ENCODE peak calls at places on chromosome 9, in five cellular contexts. A is HepG2, L is WTC11, T is GM12878, V is K562. K is an unnamed sample.

GRCh38 chr9:120925535-120926396 is 830 bp downstream of the TRAF1 start:
- DNase-seq in A (no peak), L (no peak), T (peak), V (peak), K (peak)

GRCh38 chr9:18396102-18396728 is 77.7 kb upstream of the ADAMTSL1 start:
- DNase-seq in A (peak), L (no peak), T (no peak), V (peak), K (peak)

GRCh38 chr9:15142903-15143534 is 164.0 kb downstream of the TTC39B start:
- DNase-seq in A (peak), L (no peak), T (no peak), V (peak), K (peak)

GRCh38 chr9:37564114-37564513 is 12.1 kb downstream of the FBXO10 start:
- DNase-seq in A (no peak), L (no peak), T (no peak), V (no peak), K (no peak)

GRCh38 chr9:88537743-88538055 is 2.7 kb downstream of the NXNL2 start:
- DNase-seq in A (no peak), L (no peak), T (no peak), V (no peak), K (peak)

GRCh38 chr9:111804636-111805035 is 9.9 kb upstream of the SHOC1 start:
- DNase-seq in A (no peak), L (no peak), T (no peak), V (no peak), K (no peak)

GRCh38 chr9:95580812-95581761 is 64.3 kb upstream of the PTCH1 start:
- DNase-seq in A (no peak), L (no peak), T (no peak), V (no peak), K (no peak)

GRCh38 chr9:126927419-126927818 is 12.8 kb downstream of the RALGPS1 start:
- DNase-seq in A (no peak), L (no peak), T (no peak), V (no peak), K (no peak)

GRCh38 chr9:120680161-120680560 is 34.1 kb downstream of the MEGF9 start:
- DNase-seq in A (no peak), L (no peak), T (no peak), V (no peak), K (no peak)

GRCh38 chr9:5800969-5801738 is 31.8 kb downstream of the ERMP1 start:
- DNase-seq in A (no peak), L (no peak), T (no peak), V (no peak), K (no peak)

GRCh38 chr9:137295313-137296213 is 6.5 kb downstream of the NRARP start:
- DNase-seq in A (no peak), L (peak), T (no peak), V (peak), K (peak)

GRCh38 chr9:21994996-21995651 is 533 bp downstream of the CDKN2B-AS1 start:
- DNase-seq in A (no peak), L (peak), T (peak), V (no peak), K (no peak)

GRCh38 chr9:76459691-76460635 is 981 bp downstream of the GCNT1 start:
- DNase-seq in A (peak), L (peak), T (no peak), V (peak), K (peak)

GRCh38 chr9:13427587-13427986 is 148.1 kb upstream of the MPDZ start:
- DNase-seq in A (peak), L (no peak), T (no peak), V (peak), K (peak)

GRCh38 chr9:91790912-91791311 is 159.1 kb downstream of the ROR2 start:
- DNase-seq in A (no peak), L (no peak), T (no peak), V (no peak), K (no peak)

GRCh38 chr9:91786132-91786896 is 163.7 kb downstream of the ROR2 start:
- DNase-seq in A (no peak), L (no peak), T (no peak), V (peak), K (no peak)

GRCh38 chr9:91785403-91785917 is 164.6 kb downstream of the ROR2 start:
- DNase-seq in A (no peak), L (no peak), T (no peak), V (no peak), K (no peak)

GRCh38 chr9:91789941-91790340 is 160.1 kb downstream of the ROR2 start:
- DNase-seq in A (no peak), L (no peak), T (no peak), V (no peak), K (no peak)

GRCh38 chr9:91787931-91788330 is 162.1 kb downstream of the ROR2 start:
- DNase-seq in A (no peak), L (no peak), T (no peak), V (no peak), K (no peak)
- TF ChIP-seq ESRRA in A (no peak), L (no peak), T (no peak), V (no peak), K (no peak)

DNA sequence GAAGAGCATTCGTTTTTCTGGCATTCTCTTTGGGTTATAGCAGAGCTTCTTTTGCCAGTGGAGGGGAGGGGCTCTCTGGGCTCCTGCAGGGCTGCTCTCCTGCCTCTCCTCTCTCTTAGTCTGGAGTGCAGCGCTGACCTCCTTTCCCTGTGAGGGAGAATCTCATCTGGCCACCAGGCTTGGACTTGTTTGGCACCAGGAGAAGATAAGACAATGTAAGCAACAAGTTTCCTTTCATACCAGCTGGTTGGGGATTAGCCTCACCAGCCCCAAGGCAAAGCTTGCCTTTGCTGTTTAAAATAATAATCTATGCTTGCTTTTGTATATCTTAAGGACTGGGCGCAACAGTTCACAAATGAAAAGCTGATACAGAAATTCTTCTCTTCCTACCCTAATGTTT is 196.4 kb downstream of the TLE4 start:
- DNase-seq in A (no peak), L (no peak), T (no peak), V (no peak), K (no peak)
- TF ChIP-seq ESRRA in A (no peak), L (no peak), T (no peak), V (no peak), K (no peak)

GRCh38 chr9:81878530-81878929 is 49.7 kb upstream of the SPATA31D4 start:
- DNase-seq in A (no peak), L (no peak), T (no peak), V (no peak), K (no peak)

GRCh38 chr9:81874926-81875325 is 53.3 kb upstream of the SPATA31D4 start:
- DNase-seq in A (no peak), L (no peak), T (no peak), V (no peak), K (peak)

GRCh38 chr9:81874228-81874627 is 54.0 kb upstream of the SPATA31D4 start:
- DNase-seq in A (no peak), L (no peak), T (no peak), V (no peak), K (no peak)

GRCh38 chr9:81879501-81879916 is 48.7 kb upstream of the SPATA31D4 start:
- DNase-seq in A (no peak), L (no peak), T (no peak), V (no peak), K (no peak)

GRCh38 chr9:81877047-81877446 is 51.2 kb upstream of the SPATA31D4 start:
- DNase-seq in A (no peak), L (no peak), T (no peak), V (no peak), K (no peak)
- TF ChIP-seq ESRRA in A (no peak), L (no peak), T (no peak), V (no peak), K (no peak)

DNA sequence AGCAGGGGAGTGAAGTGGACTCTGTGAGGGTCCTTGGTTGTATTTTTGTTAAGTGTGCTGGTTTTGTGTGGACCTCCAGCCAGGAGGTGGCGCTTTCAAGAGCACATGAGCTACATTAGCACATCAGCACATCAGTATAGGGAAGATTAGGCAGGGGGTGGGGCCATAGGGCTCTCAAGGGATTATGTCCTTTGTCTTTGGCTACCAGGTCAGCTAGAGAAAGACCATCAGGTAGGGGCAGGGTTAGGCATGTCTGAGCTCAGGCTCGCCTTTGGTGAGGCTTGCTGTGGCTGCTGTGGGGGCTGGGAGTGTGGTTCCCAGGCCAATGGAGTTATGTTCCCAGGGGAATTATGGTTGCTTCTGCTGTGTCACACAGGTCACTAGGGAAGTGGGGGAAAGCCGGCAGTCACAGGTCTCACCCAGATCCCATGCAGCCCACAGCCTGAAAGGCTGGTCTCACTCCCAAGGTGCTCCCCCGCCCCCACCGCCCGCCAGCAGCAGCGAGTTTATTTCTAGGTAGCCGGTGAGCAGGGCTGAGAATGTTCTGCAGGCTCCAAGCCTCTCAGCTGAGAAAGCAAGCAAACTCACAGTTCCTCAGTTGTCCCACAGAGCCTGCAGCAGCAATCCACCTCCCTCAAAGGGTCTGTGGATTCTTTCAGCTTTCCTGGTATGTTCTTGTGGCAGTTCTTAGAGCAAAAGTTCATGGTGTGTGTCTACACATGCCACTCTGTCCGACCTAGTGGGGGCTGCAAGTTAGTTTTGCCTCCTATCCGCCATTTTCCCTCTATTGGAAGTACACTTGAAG is 13.7 kb downstream of the OR1J1 start:
- DNase-seq in A (peak), L (peak), T (peak), V (peak), K (peak)
- TF ChIP-seq ESRRA in A (no peak), L (no peak), T (no peak), V (no peak), K (no peak)

DNA sequence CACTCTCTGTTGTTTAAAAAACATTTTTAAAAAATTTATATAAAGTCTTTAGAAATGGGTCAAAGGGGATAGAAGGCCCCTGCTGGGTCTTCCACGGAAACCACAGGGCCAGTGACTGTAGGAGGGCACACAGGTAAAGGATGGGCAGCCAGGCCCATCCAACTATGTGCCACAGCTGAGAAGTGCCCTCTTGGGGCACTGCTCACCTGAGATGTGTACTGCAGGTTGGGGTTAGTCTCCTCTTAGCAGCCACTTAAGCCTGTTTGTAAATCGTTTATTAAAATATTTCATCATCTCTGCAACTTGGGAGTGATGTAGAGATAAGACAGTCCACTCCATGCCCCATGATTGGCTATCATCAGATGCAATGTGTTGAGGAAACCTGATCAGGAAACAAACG is 222.4 kb downstream of the DIRAS2 start:
- DNase-seq in A (no peak), L (no peak), T (no peak), V (no peak), K (no peak)
- TF ChIP-seq ESRRA in A (no peak), L (no peak), T (no peak), V (no peak), K (no peak)

GRCh38 chr9:134314039-134314949 is 12.0 kb upstream of the RXRA start:
- DNase-seq in A (no peak), L (no peak), T (no peak), V (no peak), K (no peak)

GRCh38 chr9:134315716-134316443 is 10.4 kb upstream of the RXRA start:
- DNase-seq in A (no peak), L (no peak), T (no peak), V (no peak), K (no peak)

GRCh38 chr9:134314950-134315715 is 11.1 kb upstream of the RXRA start:
- DNase-seq in A (no peak), L (no peak), T (no peak), V (no peak), K (no peak)

GRCh38 chr9:134316444-134317160 is 9.7 kb upstream of the RXRA start:
- DNase-seq in A (no peak), L (no peak), T (peak), V (peak), K (no peak)

GRCh38 chr9:134313470-134313869 is 12.8 kb upstream of the RXRA start:
- DNase-seq in A (no peak), L (no peak), T (no peak), V (no peak), K (no peak)
- TF ChIP-seq ESRRA in A (no peak), L (no peak), T (no peak), V (no peak), K (no peak)

GRCh38 chr9:108580021-108580439 is 275.8 kb downstream of the ACTL7B start:
- DNase-seq in A (peak), L (no peak), T (no peak), V (no peak), K (peak)
- TF ChIP-seq ESRRA in A (no peak), L (no peak), T (no peak), V (no peak), K (peak)

DNA sequence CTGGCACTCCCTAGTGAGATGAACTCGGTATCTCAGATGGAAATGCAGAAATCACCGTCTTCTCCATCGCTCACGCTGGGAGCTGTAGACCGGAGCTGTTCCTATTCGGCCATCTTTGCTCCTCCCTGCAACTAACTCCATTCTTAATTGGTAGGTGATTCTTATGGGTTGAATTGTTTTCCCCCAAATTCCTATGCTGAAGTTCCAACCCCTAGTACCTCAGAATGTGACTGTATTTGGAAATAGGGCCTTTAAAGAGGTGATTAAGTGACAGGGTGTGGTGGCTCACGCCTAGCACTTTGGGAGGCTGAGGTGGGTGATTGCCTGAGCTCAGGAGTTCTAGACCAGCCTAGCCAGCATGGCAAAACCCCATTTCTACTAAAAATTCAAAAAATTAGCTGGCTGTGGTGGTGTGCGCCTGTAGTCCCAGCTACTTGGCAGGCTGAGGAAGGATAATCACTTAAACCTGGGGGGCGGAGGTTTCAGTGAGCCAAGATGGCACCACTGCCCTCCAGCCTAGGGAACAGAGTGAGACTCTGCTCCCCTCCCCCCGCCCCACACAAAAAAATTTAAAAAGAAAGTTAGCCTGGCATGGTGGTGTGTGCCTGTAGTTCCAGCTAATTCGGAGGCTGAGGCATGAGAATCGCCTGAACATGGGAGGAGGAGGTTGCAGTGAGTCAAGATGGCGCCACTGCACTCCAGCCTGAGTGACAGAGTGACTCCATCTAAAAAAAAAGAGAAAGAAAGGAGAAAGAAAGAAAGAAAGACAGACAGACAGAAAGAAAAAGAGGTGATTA is 25.2 kb upstream of the FOCAD start:
- DNase-seq in A (no peak), L (no peak), T (no peak), V (no peak), K (peak)
- TF ChIP-seq ESRRA in A (no peak), L (no peak), T (no peak), V (no peak), K (no peak)

GRCh38 chr9:77975023-77975422 is 56.6 kb downstream of the GNAQ start:
- DNase-seq in A (no peak), L (no peak), T (no peak), V (no peak), K (no peak)
- TF ChIP-seq ESRRA in A (no peak), L (no peak), T (no peak), V (no peak), K (no peak)

GRCh38 chr9:19410594-19410993 is 1.8 kb downstream of the ACER2 start:
- DNase-seq in A (no peak), L (no peak), T (no peak), V (no peak), K (no peak)

GRCh38 chr9:19408693-19409405 is at the start of gene ACER2:
- DNase-seq in A (peak), L (peak), T (peak), V (peak), K (peak)

GRCh38 chr9:19408316-19408692 is 505 bp upstream of the ACER2 start:
- DNase-seq in A (no peak), L (peak), T (no peak), V (peak), K (peak)

GRCh38 chr9:19410195-19410503 is 1.3 kb downstream of the ACER2 start:
- DNase-seq in A (no peak), L (no peak), T (no peak), V (no peak), K (no peak)

GRCh38 chr9:19409406-19410194 is 791 bp downstream of the ACER2 start:
- DNase-seq in A (peak), L (peak), T (no peak), V (peak), K (peak)
- TF ChIP-seq ESRRA in A (no peak), L (no peak), T (no peak), V (no peak), K (no peak)

K was measured in A549.